ENCODE peak calls at places on chromosomes 6 and 20, in eight cellular contexts. P is upper lobe of right lung, L is tibial nerve, A is DND-41, N is epithelial cell of esophagus, R is cardiac muscle cell, I is right lobe of liver, K is bronchial epithelial cell. M is an unnamed sample.

GRCh38 chr6:78810146-78810545 is 57.2 kb upstream of the IRAK1BP1 start:
- DNase-seq in P (no peak), L (no peak), A (no peak), N (peak), R (peak), I (no peak), K (peak), M (no peak)

GRCh38 chr6:11368760-11369159 is 136.3 kb upstream of the NEDD9 start:
- DNase-seq in P (no peak), L (no peak), A (no peak), N (peak), R (no peak), I (no peak), K (peak), M (peak)

GRCh38 chr6:1708141-1708540 is 98.4 kb downstream of the FOXC1 start:
- DNase-seq in P (no peak), L (no peak), A (no peak), N (no peak), R (no peak), I (no peak), K (no peak), M (no peak)

GRCh38 chr20:58054744-58055373 is 173.6 kb downstream of the ANKRD60 start:
- DNase-seq in P (no peak), L (no peak), A (no peak), N (no peak), R (peak), I (peak), K (no peak), M (no peak)

GRCh38 chr6:111173341-111173740 is 86.0 kb downstream of the SLC16A10 start:
- DNase-seq in P (no peak), L (no peak), A (no peak), N (peak), R (no peak), I (no peak), K (peak), M (no peak)

GRCh38 chr20:2890743-2891142 is 17.5 kb downstream of the PTPRA start:
- DNase-seq in P (no peak), L (no peak), A (no peak), N (peak), R (peak), I (no peak), K (peak), M (no peak)

GRCh38 chr20:48986899-48987298 is 59.2 kb upstream of the CSE1L start:
- DNase-seq in P (no peak), L (no peak), A (no peak), N (peak), R (peak), I (no peak), K (no peak), M (peak)

GRCh38 chr6:43181621-43181941 is 415 bp upstream of the CUL9 start:
- DNase-seq in P (no peak), L (no peak), A (no peak), N (no peak), R (no peak), I (no peak), K (peak), M (no peak)

GRCh38 chr6:26197736-26198625 is 110.8 kb downstream of the HFE start:
- DNase-seq in P (no peak), L (no peak), A (peak), N (peak), R (peak), I (no peak), K (peak), M (peak)

GRCh38 chr6:3205913-3206312 is 21.5 kb downstream of the TUBB2B start:
- DNase-seq in P (no peak), L (no peak), A (no peak), N (peak), R (peak), I (no peak), K (peak), M (peak)

GRCh38 chr6:140537834-140538680 is 1163.6 kb upstream of the CITED2 start:
- DNase-seq in P (no peak), L (no peak), A (no peak), N (peak), R (peak), I (no peak), K (peak), M (no peak)

GRCh38 chr6:158327216-158327615 is 15.0 kb downstream of the TULP4 start:
- DNase-seq in P (no peak), L (no peak), A (no peak), N (no peak), R (no peak), I (no peak), K (no peak), M (no peak)

GRCh38 chr6:83536034-83536646 is 23.8 kb downstream of the PRSS35 start:
- DNase-seq in P (no peak), L (peak), A (peak), N (peak), R (peak), I (peak), K (peak), M (peak)

GRCh38 chr6:121187833-121188200 is 146.5 kb downstream of the TBC1D32 start:
- DNase-seq in P (no peak), L (no peak), A (no peak), N (peak), R (no peak), I (no peak), K (peak), M (no peak)

GRCh38 chr6:21947751-21948386 is 349.0 kb downstream of the PRL start:
- DNase-seq in P (no peak), L (no peak), A (no peak), N (no peak), R (no peak), I (no peak), K (peak), M (no peak)

GRCh38 chr20:43102394-43102793 is 87.3 kb downstream of the PTPRT start:
- DNase-seq in P (no peak), L (no peak), A (peak), N (no peak), R (no peak), I (no peak), K (no peak), M (peak)

GRCh38 chr6:71388068-71388744 is 99.6 kb downstream of the OGFRL1 start:
- DNase-seq in P (no peak), L (no peak), A (no peak), N (peak), R (no peak), I (no peak), K (peak), M (no peak)

GRCh38 chr6:111662192-111662793 is 56.6 kb upstream of the TRAF3IP2 start:
- DNase-seq in P (no peak), L (no peak), A (no peak), N (no peak), R (peak), I (no peak), K (no peak), M (no peak)

GRCh38 chr6:166632731-166633130 is 5.7 kb upstream of the RPS6KA2 start:
- DNase-seq in P (no peak), L (no peak), A (no peak), N (no peak), R (no peak), I (no peak), K (no peak), M (no peak)

GRCh38 chr20:38726849-38727601 is 2.7 kb downstream of the SLC32A1 start:
- DNase-seq in P (no peak), L (no peak), A (peak), N (no peak), R (peak), I (no peak), K (no peak), M (peak)

GRCh38 chr6:28383235-28384142 is 16.1 kb downstream of the ZSCAN12 start:
- DNase-seq in P (peak), L (peak), A (no peak), N (peak), R (peak), I (peak), K (peak), M (peak)

GRCh38 chr6:138162104-138162946 is 586 bp downstream of the ARFGEF3 start:
- DNase-seq in P (peak), L (peak), A (no peak), N (peak), R (no peak), I (peak), K (peak), M (peak)

GRCh38 chr6:108501559-108501958 is 59.2 kb upstream of the FOXO3 start:
- DNase-seq in P (no peak), L (no peak), A (no peak), N (peak), R (peak), I (no peak), K (peak), M (no peak)

GRCh38 chr20:41139227-41140093 is 2.1 kb downstream of the PLCG1 start:
- DNase-seq in P (peak), L (no peak), A (no peak), N (no peak), R (no peak), I (no peak), K (no peak), M (peak)

GRCh38 chr6:148419430-148419829 is 76.8 kb downstream of the SASH1 start:
- DNase-seq in P (no peak), L (no peak), A (no peak), N (no peak), R (no peak), I (no peak), K (no peak), M (no peak)

GRCh38 chr6:40894962-40895799 is 143.8 kb downstream of the UNC5CL start:
- DNase-seq in P (peak), L (no peak), A (no peak), N (peak), R (peak), I (peak), K (peak), M (no peak)

GRCh38 chr6:163501022-163501421 is 86.5 kb downstream of the QKI start:
- DNase-seq in P (no peak), L (no peak), A (no peak), N (no peak), R (no peak), I (no peak), K (no peak), M (no peak)

GRCh38 chr6:123744840-123745239 is 58.8 kb upstream of the NKAIN2 start:
- DNase-seq in P (no peak), L (no peak), A (no peak), N (no peak), R (no peak), I (no peak), K (no peak), M (no peak)

GRCh38 chr6:17492350-17492749 is 99.0 kb downstream of the CAP2 start:
- DNase-seq in P (no peak), L (no peak), A (no peak), N (no peak), R (no peak), I (peak), K (no peak), M (no peak)

GRCh38 chr6:126308367-126308766 is 31.5 kb upstream of the CENPW start:
- DNase-seq in P (no peak), L (no peak), A (no peak), N (no peak), R (no peak), I (no peak), K (no peak), M (no peak)

GRCh38 chr6:126307859-126308258 is 32.1 kb upstream of the CENPW start:
- DNase-seq in P (no peak), L (no peak), A (no peak), N (peak), R (peak), I (no peak), K (peak), M (no peak)

DNA sequence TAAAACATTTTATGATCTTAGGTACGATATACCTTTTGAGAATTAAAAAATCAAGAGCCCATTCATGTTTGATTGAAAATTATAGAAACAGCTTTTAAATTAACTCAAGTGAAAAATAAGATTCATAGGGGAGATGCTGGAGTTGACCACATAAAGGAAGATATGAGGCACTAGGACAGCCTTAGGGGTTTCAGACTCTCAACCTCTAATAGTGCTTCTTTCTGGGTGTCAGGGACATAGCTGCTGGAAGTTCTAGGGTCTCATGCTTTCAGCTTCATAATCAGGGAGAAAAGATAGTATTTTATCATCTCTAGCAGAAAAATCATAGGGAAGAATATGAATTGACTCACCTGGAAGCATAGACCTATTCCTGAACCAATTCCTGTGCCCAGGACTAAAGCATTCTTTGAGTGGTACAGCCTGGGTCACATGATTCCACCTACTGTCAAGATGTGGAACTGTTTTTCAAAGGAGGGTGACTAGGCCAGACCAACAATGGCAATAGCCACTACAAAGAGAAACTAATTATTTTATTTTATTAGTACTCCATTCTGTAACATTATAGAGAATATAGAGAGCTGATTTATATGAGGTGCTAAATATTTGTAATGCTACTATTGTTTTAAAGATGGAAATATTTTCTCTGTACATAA is 27.8 kb upstream of the CENPW start:
- DNase-seq in P (no peak), L (no peak), A (no peak), N (peak), R (peak), I (no peak), K (peak), M (no peak)
- TF ChIP-seq CTCF in P (peak), L (no peak), A (no peak), N (peak), R (peak), I (peak), K (peak), M (peak)

DNA sequence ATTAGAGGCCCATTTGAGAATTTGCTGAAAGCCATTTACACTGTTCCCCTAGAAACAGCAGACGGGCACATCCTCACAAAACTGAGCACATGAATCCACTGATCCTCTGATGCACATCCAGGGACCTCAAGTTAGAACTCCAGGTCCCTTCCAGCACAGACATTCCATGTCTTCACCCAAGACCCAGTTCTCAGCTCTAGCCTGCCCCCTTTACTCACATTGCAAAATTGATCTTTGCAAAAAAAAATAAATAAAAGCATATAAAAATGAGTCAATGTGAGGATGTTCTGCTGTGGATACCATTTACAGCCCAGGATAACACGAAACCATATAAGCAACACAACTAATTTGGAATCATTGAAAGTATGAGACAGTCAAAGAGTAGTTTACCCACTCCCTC is 458.2 kb upstream of the JARID2 start:
- DNase-seq in P (no peak), L (no peak), A (no peak), N (no peak), R (no peak), I (no peak), K (no peak), M (no peak)
- TF ChIP-seq CTCF in P (no peak), L (no peak), A (no peak), N (no peak), R (no peak), I (no peak), K (no peak), M (no peak)

DNA sequence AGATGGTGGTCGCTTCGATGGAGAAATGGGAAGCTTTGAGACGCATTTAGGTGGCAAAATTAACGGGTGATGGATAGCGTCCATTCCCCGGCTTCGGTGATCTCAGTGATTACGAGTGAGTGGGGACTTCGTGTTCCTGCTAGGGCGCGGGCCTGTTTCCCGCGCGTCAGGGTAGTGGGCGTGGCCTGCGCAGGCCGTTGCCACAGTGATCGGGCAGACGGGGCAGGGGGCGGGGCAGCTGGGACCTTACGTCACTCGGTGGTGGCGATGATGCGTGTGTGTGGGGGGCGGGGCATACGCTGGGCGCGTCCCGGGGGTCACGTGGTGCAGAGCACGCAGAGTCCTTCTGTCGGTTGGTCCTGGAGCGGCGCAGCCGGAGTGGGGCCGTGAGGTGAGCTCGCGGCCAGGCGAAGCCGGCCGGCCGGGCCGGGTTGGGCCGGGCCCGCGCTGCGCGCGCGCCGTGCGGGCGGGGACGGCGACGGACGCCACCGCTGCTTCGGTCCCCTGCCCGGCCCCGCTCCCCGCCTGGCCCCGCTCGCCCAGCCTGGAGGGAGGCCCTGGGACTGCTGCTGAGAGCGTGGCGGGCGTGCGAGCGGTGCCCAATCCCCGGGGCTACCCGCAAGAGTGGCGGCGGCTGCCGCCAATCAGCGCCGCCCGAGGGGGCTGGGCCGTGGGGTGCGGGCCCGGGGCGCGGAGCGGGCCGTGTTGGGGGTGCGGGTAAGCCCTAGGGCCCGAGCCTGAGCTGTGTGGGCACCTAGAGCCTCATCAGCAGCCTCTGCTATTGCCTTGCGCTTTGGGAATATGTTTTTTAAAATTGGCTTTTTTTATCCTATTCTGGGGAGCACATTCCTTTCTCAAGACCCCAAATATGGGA is at the start of gene PHF20:
- DNase-seq in P (peak), L (peak), A (peak), N (peak), R (peak), I (peak), K (peak), M (peak)
- TF ChIP-seq CTCF in P (no peak), L (peak), A (no peak), N (no peak), R (no peak), I (peak), K (no peak), M (no peak)

GRCh38 chr6:91278416-91278815 is 691.5 kb upstream of the MAP3K7 start:
- DNase-seq in P (no peak), L (no peak), A (no peak), N (peak), R (no peak), I (no peak), K (peak), M (no peak)

GRCh38 chr6:91271807-91272206 is 684.9 kb upstream of the MAP3K7 start:
- DNase-seq in P (no peak), L (no peak), A (no peak), N (no peak), R (no peak), I (no peak), K (no peak), M (no peak)

GRCh38 chr6:91273729-91274128 is 686.9 kb upstream of the MAP3K7 start:
- DNase-seq in P (no peak), L (peak), A (peak), N (no peak), R (peak), I (no peak), K (no peak), M (no peak)

DNA sequence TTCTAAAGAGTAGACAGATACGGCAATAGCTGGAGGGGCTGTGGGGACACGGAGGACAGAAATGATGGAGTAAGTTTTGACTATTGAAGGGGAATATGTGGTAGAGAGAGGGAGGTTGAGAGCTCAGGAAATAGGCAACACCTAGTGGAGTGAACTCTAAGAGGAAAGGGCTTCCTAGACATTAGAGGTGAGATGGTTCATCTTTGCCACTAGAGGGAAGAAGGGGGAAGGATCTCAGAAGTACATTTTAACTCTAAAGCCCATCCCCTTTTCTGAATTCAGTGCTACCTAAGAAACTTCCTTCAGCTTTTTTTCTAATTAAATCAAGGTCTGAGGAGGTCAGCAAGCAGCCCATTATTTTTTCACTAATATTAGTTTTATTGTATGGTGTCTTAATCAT is 689.4 kb upstream of the MAP3K7 start:
- DNase-seq in P (no peak), L (no peak), A (no peak), N (peak), R (no peak), I (no peak), K (peak), M (no peak)
- TF ChIP-seq CTCF in P (peak), L (peak), A (peak), N (peak), R (no peak), I (no peak), K (peak), M (peak)

DNA sequence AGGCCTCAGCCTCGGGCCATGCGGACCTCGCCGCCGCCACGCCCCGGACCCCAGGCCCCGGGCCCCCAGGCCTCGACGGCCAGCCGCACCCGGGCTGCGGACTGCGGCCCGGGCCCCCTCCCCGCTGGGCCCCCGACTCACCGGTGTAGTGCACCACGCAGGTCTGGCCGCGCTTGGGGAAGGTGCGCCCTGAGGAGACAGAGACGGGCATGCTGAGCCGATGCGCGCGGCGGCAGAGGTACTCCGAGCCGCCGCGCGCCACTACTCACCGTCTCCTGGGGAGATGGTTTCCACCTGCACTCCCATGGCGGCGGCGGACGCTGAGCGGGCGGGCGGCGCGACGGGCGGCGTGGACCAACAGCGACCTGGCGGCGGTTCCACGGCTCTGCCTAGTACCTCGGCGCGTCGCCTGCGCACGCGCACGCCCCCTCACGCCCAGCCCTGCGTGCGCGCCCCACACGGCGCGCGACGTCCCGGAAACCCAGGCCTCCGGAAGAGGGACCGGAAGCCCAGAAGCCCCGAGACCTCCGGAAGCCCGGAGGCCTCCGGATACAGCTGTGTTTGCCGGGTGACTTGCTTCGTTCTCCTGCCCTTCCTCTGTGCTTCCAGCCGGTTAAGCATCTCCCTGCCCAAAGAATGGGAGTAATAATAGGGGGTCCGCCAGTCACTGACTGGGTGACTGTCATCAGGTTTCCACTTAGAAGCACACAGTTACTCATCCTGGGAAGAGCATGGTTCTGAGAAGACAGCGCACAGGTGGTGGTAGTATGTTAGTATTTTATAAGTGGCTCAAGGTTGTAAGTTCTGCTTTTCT is at the start of gene FKBP1A:
- DNase-seq in P (peak), L (peak), A (peak), N (peak), R (peak), I (peak), K (peak), M (peak)
- TF ChIP-seq CTCF in P (peak), L (peak), A (no peak), N (no peak), R (no peak), I (peak), K (peak), M (no peak)